ENCODE peak calls at places on chromosomes 16 and 17, in six cellular contexts. T is IMR-90, J is A549, V is heart right ventricle, D is fibroblast of lung, L is BE2C. A is an unnamed sample.

GRCh38 chr17:63498621-63499195 is 21.8 kb downstream of the ACE start:
- DNase-seq in T (peak; percentile 92), J (no peak), V (no peak), D (peak; percentile 71), L (no peak), A (no peak)

GRCh38 chr17:8142158-8142886 is 9.9 kb downstream of the PER1 start:
- DNase-seq in T (no peak), J (no peak), V (no peak), D (no peak), L (no peak), A (no peak)

GRCh38 chr16:50137268-50137667 is 15.8 kb upstream of the TENT4B start:
- DNase-seq in T (no peak), J (no peak), V (no peak), D (no peak), L (no peak), A (no peak)

GRCh38 chr16:1666316-1666715 is 11.8 kb upstream of the JPT2 start:
- DNase-seq in T (no peak), J (no peak), V (no peak), D (no peak), L (no peak), A (no peak)

GRCh38 chr16:65069090-65069489 is 52.8 kb downstream of the CDH11 start:
- DNase-seq in T (peak; percentile 97), J (no peak), V (no peak), D (peak; percentile 93), L (no peak), A (no peak)

GRCh38 chr16:84795338-84796053 is 24.3 kb upstream of the CRISPLD2 start:
- DNase-seq in T (peak; percentile 100), J (no peak), V (peak; percentile 73), D (peak; percentile 83), L (no peak), A (peak; percentile 35)

GRCh38 chr16:50744911-50745310 is 3.0 kb downstream of the CYLD start:
- DNase-seq in T (peak; percentile 55), J (no peak), V (no peak), D (peak; percentile 37), L (no peak), A (no peak)

GRCh38 chr16:84239186-84239790 is 524 bp downstream of the KCNG4 start:
- DNase-seq in T (peak; percentile 4), J (no peak), V (no peak), D (peak; percentile 22), L (no peak), A (no peak)

GRCh38 chr17:80738406-80738805 is 193.8 kb downstream of the RPTOR start:
- DNase-seq in T (no peak), J (no peak), V (no peak), D (no peak), L (no peak), A (no peak)

GRCh38 chr17:45973099-45973838 is 25.8 kb upstream of the STH start:
- DNase-seq in T (no peak), J (no peak), V (peak; percentile 61), D (no peak), L (no peak), A (no peak)

GRCh38 chr17:41695954-41696720 is 7.5 kb downstream of the EIF1 start:
- DNase-seq in T (peak; percentile 83), J (peak; percentile 94), V (no peak), D (peak; percentile 67), L (peak; percentile 85), A (no peak)

GRCh38 chr16:88789593-88789992 is 4.6 kb upstream of the PIEZO1 start:
- DNase-seq in T (no peak), J (no peak), V (no peak), D (no peak), L (no peak), A (no peak)

GRCh38 chr17:55814377-55814776 is 63.5 kb downstream of the PCTP start:
- DNase-seq in T (no peak), J (no peak), V (peak; percentile 47), D (peak; percentile 8), L (no peak), A (peak; percentile 35)

DNA sequence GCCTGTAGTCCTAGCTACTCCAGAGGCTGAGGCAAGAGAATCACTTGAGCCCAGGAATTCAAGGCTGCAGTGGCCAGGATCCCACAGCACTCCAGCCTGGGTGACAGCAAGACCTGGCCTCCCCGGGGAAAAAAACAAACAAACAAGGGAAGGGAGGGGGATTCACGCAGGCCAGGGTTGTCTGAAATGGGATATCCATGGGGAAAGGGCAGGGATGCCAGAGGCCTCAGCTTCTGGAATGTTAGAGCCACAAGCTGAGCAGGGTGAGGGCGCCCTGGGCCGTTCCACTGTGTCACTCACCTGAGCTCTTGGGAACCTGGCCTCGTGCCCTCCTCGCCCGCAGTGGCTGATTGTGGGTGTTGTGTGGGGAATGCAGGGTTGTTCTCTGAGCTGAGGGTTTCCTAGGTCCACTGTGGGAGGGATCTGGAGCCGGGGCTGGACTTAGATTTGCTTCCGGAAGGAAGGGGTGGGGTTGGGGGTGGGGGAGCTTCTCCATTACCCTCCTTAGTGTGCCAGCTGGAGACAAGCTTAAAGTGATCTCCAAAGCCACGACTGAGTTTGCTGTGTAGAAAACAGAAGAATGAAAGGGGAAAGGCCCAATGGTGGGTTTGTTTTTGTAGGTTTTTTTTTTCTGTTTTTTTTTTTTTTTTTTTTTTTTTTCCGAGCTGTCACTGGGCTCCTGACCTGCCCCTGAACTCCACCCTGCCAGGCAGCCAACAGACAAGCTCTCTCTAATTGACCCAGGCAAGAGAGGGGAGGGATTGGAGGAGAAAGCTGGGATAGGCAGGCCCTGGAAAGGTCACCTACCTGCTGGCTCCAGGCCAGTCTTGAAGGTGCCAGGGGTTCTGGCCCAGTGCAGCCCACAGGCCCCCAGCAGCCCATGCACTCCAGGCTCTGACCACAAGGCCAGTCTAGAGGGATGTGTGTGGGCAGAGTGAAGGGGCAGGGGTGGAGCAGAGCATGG is at the start of gene SULT1A1:
- DNase-seq in T (no peak), J (no peak), V (peak; percentile 57), D (no peak), L (no peak), A (no peak)
- H3K4me3 ChIP-seq in T (no peak within 1 kb of the TSS), J (no peak within 1 kb of the TSS), V (peak within 1 kb of the TSS; percentile 52), D (no peak within 1 kb of the TSS), L (no peak within 1 kb of the TSS), A (peak within 1 kb of the TSS; percentile 27)

GRCh38 chr16:54633943-54634362 is 296.7 kb upstream of the IRX5 start:
- DNase-seq in T (no peak), J (peak; percentile 38), V (no peak), D (peak; percentile 16), L (peak; percentile 47), A (no peak)
- TF ChIP-seq CTCF in T (peak; percentile 11), J (peak; percentile 32), V (peak; percentile 68), D (no peak), L (peak; percentile 85), A (peak; percentile 38)

GRCh38 chr17:968812-969766 is 10.5 kb downstream of the NXN start:
- DNase-seq in T (no peak), J (no peak), V (no peak), D (peak; percentile 25), L (no peak), A (no peak)

GRCh38 chr17:970388-970768 is 9.2 kb downstream of the NXN start:
- DNase-seq in T (no peak), J (no peak), V (no peak), D (no peak), L (no peak), A (no peak)

GRCh38 chr17:973053-973452 is 6.5 kb downstream of the NXN start:
- DNase-seq in T (no peak), J (no peak), V (no peak), D (peak; percentile 67), L (no peak), A (no peak)

GRCh38 chr17:967122-967521 is 12.5 kb downstream of the NXN start:
- DNase-seq in T (no peak), J (no peak), V (no peak), D (no peak), L (no peak), A (no peak)

DNA sequence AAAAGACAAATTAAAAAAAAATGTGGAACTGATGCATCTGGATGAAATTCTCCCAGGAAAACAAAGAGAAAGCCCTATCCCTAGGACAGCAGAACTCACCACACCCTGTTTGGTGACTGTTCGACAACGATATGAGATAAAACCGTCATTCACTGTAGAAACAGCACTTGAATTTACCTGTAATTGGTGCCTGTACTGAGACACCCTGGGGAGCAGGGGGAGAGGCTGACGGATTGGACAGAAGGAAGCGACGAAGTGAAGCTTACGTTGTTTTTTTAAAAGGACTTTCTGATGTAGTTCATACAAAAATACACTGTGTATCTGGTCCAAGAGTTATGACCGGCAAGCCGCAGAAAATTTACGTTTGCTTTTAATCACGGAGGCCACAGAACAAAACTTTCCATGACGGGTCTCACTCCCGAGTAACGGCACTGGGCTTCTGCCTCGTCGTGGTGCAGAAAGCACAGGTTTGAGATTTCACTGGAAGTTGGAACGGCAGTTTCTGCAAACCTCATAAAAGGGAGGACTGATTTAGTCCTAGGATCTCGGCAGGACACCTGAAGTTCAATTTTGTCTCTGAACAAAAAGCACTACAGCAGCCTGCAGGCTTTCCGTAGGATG is 9.7 kb downstream of the NXN start:
- DNase-seq in T (no peak), J (no peak), V (no peak), D (no peak), L (no peak), A (no peak)
- H3K4me3 ChIP-seq in T (no peak overlapping the region), J (no peak overlapping the region), V (no peak overlapping the region), D (peak overlapping the region; percentile 2), L (no peak overlapping the region), A (peak overlapping the region; percentile 7)

GRCh38 chr17:82053556-82054263 is 2.0 kb downstream of the GPS1 start:
- DNase-seq in T (no peak), J (no peak), V (no peak), D (no peak), L (no peak), A (no peak)

GRCh38 chr17:82050761-82051641 is 610 bp downstream of the RFNG start:
- DNase-seq in T (no peak), J (no peak), V (no peak), D (no peak), L (no peak), A (no peak)

GRCh38 chr17:82053130-82053529 is 1.4 kb downstream of the GPS1 start:
- DNase-seq in T (no peak), J (no peak), V (no peak), D (no peak), L (no peak), A (no peak)

GRCh38 chr17:82052638-82053059 is 951 bp downstream of the GPS1 start:
- DNase-seq in T (no peak), J (no peak), V (no peak), D (no peak), L (no peak), A (no peak)

GRCh38 chr17:82051776-82052637 is at the start of the genes GPS1 and RFNG:
- DNase-seq in T (peak; percentile 16), J (peak; percentile 85), V (peak; percentile 84), D (peak; percentile 55), L (peak; percentile 84), A (no peak)
- TF ChIP-seq CTCF in T (no peak), J (no peak), V (no peak), D (no peak), L (no peak), A (no peak)

DNA sequence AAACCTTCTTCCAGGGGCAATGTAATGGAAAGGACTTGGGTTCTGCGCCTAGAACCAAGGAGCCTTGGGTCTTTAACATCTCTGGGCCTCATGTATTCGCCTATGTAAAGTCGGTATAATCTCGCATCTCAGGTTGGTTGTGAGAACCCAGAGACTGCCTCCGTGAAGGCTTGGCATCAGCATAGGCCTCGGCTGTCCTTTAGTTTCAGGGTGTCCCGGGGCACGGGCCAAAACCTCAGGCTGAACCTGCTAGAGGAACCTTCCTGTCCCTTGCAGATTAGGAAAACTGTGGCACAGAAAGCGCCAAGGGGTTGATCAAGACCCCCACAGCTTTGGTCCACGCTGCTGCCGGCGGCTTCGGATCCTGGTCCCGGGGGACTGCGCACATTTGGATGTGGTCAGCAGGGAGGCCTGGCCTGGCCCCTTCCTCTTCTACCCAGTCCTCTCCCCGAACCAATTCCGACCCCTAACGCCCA is 772 bp upstream of the PHAF1 start:
- DNase-seq in T (no peak), J (no peak), V (no peak), D (no peak), L (no peak), A (no peak)
- H3K4me3 ChIP-seq in T (peak overlapping the region; percentile 85), J (peak overlapping the region; percentile 89), V (peak overlapping the region; percentile 99), D (no peak overlapping the region), L (peak overlapping the region; percentile 99), A (peak overlapping the region; percentile 99)